ENCODE peak calls at places on chromosome 20, in four cellular contexts. Q is sciatic nerve, E is sigmoid colon, Y is T-cell. S is an unnamed sample.

GRCh38 chr20:61577065-61577464 is 325.0 kb downstream of the CDH4 start:
- DNase-seq in Q (no peak), E (no peak), Y (no peak), S (no peak)

GRCh38 chr20:58231678-58232077 is 3.2 kb upstream of the ANKRD60 start:
- DNase-seq in Q (no peak), E (no peak), Y (no peak), S (no peak)

GRCh38 chr20:25196701-25197120 is 1.2 kb downstream of the ENTPD6 start:
- DNase-seq in Q (no peak), E (no peak), Y (no peak), S (no peak)

GRCh38 chr20:13286600-13286999 is 65.5 kb downstream of the ISM1 start:
- DNase-seq in Q (no peak), E (no peak), Y (no peak), S (no peak)

GRCh38 chr20:3000852-3001523 is 42.4 kb upstream of the GNRH2 start:
- DNase-seq in Q (no peak), E (no peak), Y (no peak), S (no peak)

GRCh38 chr20:32988008-32988407 is 16.2 kb downstream of the SUN5 start:
- DNase-seq in Q (no peak), E (no peak), Y (no peak), S (no peak)

GRCh38 chr20:29742699-29743100 is 1514.8 kb upstream of the DEFB115 start:
- DNase-seq in Q (no peak), E (no peak), Y (no peak), S (no peak)

GRCh38 chr20:17971571-17972013 is 2.8 kb downstream of the MGME1 start:
- DNase-seq in Q (no peak), E (no peak), Y (no peak), S (no peak)

GRCh38 chr20:51609251-51609650 is 66.7 kb upstream of the NFATC2 start:
- DNase-seq in Q (no peak), E (no peak), Y (no peak), S (no peak)

GRCh38 chr20:38671701-38672292 is 52.5 kb upstream of the SLC32A1 start:
- DNase-seq in Q (no peak), E (no peak), Y (no peak), S (no peak)